ENCODE peak calls at places on chromosomes 13 and 19, in ten cellular contexts. S, X, Y, K, P, H, O, D, F and C are unnamed samples. For H3K36me3, the result is how much of the 10 kb centered on the place peaks cover.

GRCh38 chr13:44523176-44524017 is 52.7 kb downstream of the TSC22D1 start:
- DNase-seq in H (no peak), P (no peak), F (no peak), K (no peak), S (peak), O (no peak), D (peak), X (peak), Y (peak), C (peak)

GRCh38 chr13:51912091-51912490 is 50.3 kb downstream of the CCDC70 start:
- DNase-seq in X (no peak), K (no peak), Y (no peak), D (no peak), O (no peak), F (no peak), H (no peak), P (no peak), S (peak), C (no peak)

GRCh38 chr13:113399755-113400149 is 35.8 kb upstream of the GRTP1 start:
- DNase-seq in S (no peak), F (no peak), D (peak), Y (no peak), K (peak), X (no peak), O (no peak), P (no peak), H (no peak), C (no peak)

GRCh38 chr13:35787937-35788336 is 311.4 kb upstream of the MAB21L1 start:
- DNase-seq in Y (no peak), D (no peak), K (no peak), S (no peak), F (no peak), O (no peak), H (no peak), X (no peak), P (no peak), C (no peak)

GRCh38 chr19:56927791-56928207 is 87.3 kb upstream of the PEG3 start:
- DNase-seq in Y (no peak), D (no peak), F (no peak), H (no peak), X (no peak), O (no peak), K (no peak), S (no peak), P (no peak), C (no peak)

GRCh38 chr19:53883231-53883661 is 1.2 kb downstream of the PRKCG start:
- DNase-seq in H (no peak), P (no peak), K (no peak), O (no peak), Y (no peak), S (no peak), F (no peak), D (no peak), X (no peak), C (no peak)

GRCh38 chr19:19554074-19555023 is 16.3 kb downstream of the CILP2 start:
- DNase-seq in X (peak), P (no peak), S (no peak), F (no peak), O (no peak), K (peak), Y (peak), D (peak), H (no peak), C (no peak)

GRCh38 chr13:20473139-20473538 is 52.5 kb downstream of the CRYL1 start:
- DNase-seq in X (peak), K (no peak), Y (no peak), F (no peak), P (no peak), O (no peak), D (no peak), H (no peak), S (no peak), C (no peak)

GRCh38 chr13:36086117-36086516 is 45.1 kb downstream of the DCLK1 start:
- DNase-seq in F (no peak), S (no peak), X (no peak), K (no peak), Y (no peak), H (no peak), P (no peak), D (no peak), O (no peak), C (no peak)

GRCh38 chr13:94590744-94591143 is 5.2 kb downstream of the TGDS start:
- DNase-seq in D (no peak), P (no peak), H (no peak), S (no peak), F (no peak), X (no peak), Y (no peak), O (no peak), K (no peak), C (no peak)

GRCh38 chr13:23468811-23469210 is 35.3 kb upstream of the SACS start:
- DNase-seq in O (no peak), P (no peak), H (no peak), K (no peak), S (no peak), Y (no peak), X (no peak), D (no peak), F (no peak), C (no peak)

GRCh38 chr13:112453874-112454647 is 77.9 kb downstream of the SPACA7 start:
- DNase-seq in D (no peak), X (no peak), H (no peak), K (no peak), F (no peak), S (no peak), Y (no peak), P (no peak), O (no peak), C (no peak)

DNA sequence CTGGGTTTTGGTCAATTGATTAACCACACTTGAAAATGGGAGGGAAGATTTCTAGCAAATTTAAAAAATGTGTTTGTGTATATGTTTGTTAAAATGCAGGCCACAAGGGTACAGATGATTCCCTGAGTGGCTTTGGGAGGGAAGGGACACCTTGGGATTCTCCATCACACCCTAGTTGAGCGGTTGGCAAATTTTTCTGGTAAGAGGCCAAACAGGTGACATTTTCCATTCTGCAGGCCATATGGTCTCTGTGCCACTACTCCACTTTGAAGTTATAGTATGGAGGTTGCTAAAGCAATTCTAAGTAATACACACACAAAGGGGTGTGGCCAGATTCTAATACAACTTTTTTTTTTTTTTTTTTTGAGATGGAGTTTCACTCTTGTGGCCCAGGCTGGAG is 12.9 kb upstream of the MED26 start:
- DNase-seq in S (no peak), D (no peak), X (no peak), O (no peak), P (no peak), K (no peak), H (no peak), F (no peak), Y (no peak), C (no peak)
- H3K36me3 ChIP-seq in S (under half), D (half or more), X (under half), O (under half), P (under half), K (under half), H (half or more), F (under half), Y (under half), C (under half)

DNA sequence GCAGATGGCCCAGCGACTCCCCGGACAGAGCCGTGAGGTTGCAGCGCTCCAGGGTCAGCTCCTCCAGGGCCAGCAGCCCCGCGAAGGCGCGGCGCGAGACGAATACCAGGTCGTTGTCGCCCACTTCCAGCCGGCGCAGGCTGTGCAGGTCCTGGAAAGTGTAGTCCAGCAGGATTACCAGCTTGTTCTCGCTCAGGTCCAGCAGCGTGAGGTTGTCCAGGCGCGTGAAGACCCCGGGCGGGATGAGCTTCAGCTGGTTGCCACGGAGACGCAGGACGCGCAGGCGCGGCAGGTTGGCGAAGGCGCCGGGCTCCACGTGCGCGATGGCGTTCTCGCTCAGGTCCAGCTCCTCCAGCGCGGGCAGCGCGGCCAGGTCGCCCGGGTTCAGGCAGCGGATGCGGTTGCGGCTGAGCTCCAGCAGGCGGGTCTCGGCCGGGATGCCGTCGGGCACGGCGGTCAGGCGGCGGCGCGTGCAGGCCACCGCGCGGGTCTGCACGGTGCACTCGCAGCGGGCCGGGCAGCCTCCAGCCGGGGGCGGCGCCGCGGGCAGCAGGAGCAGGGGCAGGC is 9.3 kb upstream of the PEAK3 start:
- DNase-seq in Y (peak), H (no peak), X (no peak), D (peak), S (no peak), F (no peak), P (no peak), O (no peak), K (no peak), C (no peak)
- H3K4me3 ChIP-seq in Y (no peak), H (no peak), X (no peak), D (no peak), S (peak), F (no peak), P (peak), O (peak), K (no peak), C (no peak)

GRCh38 chr19:39831679-39832078 is 2.3 kb downstream of the DYRK1B start:
- DNase-seq in S (no peak), D (no peak), K (no peak), Y (no peak), X (no peak), P (no peak), O (no peak), H (no peak), F (no peak), C (no peak)

GRCh38 chr19:39833160-39833463 is 850 bp downstream of the DYRK1B start:
- DNase-seq in P (no peak), K (no peak), D (no peak), O (no peak), Y (no peak), S (no peak), X (no peak), H (no peak), F (no peak), C (no peak)

GRCh38 chr19:39830847-39831246 is 3.1 kb downstream of the DYRK1B start:
- DNase-seq in H (no peak), Y (no peak), P (no peak), K (no peak), F (no peak), X (no peak), D (no peak), O (no peak), S (no peak), C (no peak)

GRCh38 chr19:39833464-39834286 is at the start of gene DYRK1B:
- DNase-seq in F (peak), X (peak), H (peak), Y (peak), K (peak), D (peak), O (peak), P (peak), S (peak), C (peak)

GRCh38 chr19:39832341-39833083 is 1.4 kb downstream of the DYRK1B start:
- DNase-seq in D (peak), P (no peak), O (no peak), S (no peak), F (no peak), H (no peak), K (no peak), X (no peak), Y (peak), C (no peak)
- H3K36me3 ChIP-seq in D (half or more), P (under half), O (under half), S (under half), F (under half), H (half or more), K (under half), X (under half), Y (under half), C (under half)

GRCh38 chr19:29523568-29523967 is 2.2 kb upstream of the VSTM2B start:
- DNase-seq in P (no peak), F (no peak), Y (no peak), H (no peak), D (no peak), K (no peak), X (no peak), S (no peak), O (no peak), C (no peak)
- H3K4me3 ChIP-seq in P (no peak), F (no peak), Y (no peak), H (no peak), D (no peak), K (no peak), X (no peak), S (no peak), O (no peak), C (no peak)

GRCh38 chr19:45420356-45420755 is 3.4 kb downstream of the ERCC1 start:
- DNase-seq in D (no peak), P (no peak), O (no peak), H (no peak), K (no peak), F (no peak), S (no peak), Y (no peak), X (no peak), C (no peak)
- H3K36me3 ChIP-seq in D (under half), P (under half), O (under half), H (half or more), K (under half), F (under half), S (under half), Y (under half), X (under half), C (under half)

DNA sequence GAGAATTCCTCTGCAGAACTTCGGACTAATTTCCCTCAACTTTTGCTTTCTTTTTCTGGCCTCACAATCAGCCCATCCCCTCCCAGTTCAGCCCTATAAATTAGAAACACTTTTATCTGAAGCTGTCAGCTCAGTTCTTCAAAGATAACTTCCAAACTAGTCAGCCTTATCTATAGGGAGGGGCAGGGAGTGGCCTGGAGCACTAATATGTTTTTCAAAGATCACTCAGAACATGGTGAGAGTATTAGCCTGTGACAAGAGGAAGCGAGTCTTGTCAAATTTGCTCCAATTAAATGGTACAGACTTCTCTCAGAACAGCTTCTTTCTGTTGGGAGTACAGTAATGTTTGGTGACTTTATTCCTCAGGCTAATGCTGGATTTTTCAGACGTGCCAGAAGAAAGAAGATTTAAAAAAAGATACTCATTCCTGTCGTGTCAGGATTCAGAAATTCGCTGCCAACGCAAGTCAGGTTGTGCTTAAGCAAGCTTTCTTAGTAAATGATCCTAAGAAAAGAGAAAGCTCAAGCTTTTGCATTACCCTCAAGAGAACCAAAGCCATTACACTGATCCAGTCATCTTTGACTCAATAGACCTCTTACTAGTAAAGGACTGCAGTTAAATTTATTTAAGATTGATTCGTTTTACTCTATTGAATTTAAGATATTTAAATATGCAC is 1033.6 kb downstream of the SLITRK5 start:
- DNase-seq in H (no peak), P (no peak), F (no peak), K (no peak), D (no peak), O (no peak), S (no peak), Y (no peak), X (no peak), C (no peak)
- H3K4me3 ChIP-seq in H (no peak), P (no peak), F (no peak), K (no peak), D (peak), O (no peak), S (no peak), Y (no peak), X (no peak), C (no peak)

GRCh38 chr19:43923875-43924274 is 11.2 kb downstream of the ZNF45 start:
- DNase-seq in K (no peak), F (no peak), P (no peak), S (no peak), O (no peak), X (no peak), D (no peak), Y (no peak), H (no peak), C (no peak)

GRCh38 chr19:43934055-43934984 is 762 bp downstream of the ZNF45 start:
- DNase-seq in F (no peak), S (no peak), K (no peak), Y (peak), D (peak), X (peak), P (no peak), H (no peak), O (no peak), C (no peak)

GRCh38 chr19:43928820-43929219 is 6.3 kb downstream of the ZNF45 start:
- DNase-seq in S (no peak), X (no peak), O (no peak), Y (no peak), H (no peak), F (no peak), P (no peak), D (no peak), K (no peak), C (no peak)
- H3K36me3 ChIP-seq in S (under half), X (under half), O (under half), Y (half or more), H (half or more), F (under half), P (under half), D (half or more), K (half or more), C (under half)

DNA sequence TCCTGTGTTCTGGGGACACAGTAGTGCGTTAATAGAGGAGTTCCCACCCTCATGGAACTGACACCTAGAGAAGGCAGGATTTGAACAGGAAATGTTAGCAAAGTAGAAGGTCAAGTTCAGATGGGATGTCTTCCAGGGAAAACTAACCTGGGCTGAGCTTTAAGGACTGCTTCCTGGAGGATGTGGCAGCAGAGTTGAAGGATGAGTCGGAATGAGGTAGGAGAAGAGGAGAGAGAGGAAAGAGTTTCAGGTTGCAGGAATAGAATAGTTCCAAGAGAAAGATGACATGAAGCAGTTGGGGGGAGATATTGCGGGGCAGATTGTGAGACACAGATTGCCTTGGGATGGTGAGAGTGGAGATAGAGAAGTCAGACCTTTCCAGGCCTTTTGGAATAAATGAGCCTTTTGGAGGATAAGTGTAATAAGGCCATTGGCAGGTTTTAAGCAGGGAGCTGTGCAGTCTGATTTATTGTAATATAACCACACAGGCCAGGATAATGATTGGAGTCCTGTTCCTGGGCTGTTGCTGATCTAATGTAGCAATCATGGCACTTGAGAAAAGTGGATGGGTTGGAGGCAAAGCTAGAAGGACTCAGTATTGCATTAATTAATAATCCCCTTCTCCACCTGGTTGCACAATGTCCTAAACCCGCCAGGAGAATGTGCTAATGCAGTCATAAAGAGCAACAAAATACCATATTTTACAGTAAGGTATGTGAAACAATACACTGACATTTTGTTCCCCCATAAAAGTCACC is 205.4 kb downstream of the SHISA2 start:
- DNase-seq in H (no peak), P (no peak), Y (no peak), D (no peak), S (no peak), F (no peak), O (no peak), X (no peak), K (no peak), C (no peak)
- H3K4me3 ChIP-seq in H (no peak), P (no peak), Y (no peak), D (no peak), S (no peak), F (no peak), O (peak), X (no peak), K (no peak), C (no peak)

GRCh38 chr19:8485561-8486371 is 16.7 kb downstream of the PRAM1 start:
- DNase-seq in X (no peak), D (no peak), F (no peak), Y (no peak), K (peak), H (no peak), P (no peak), S (no peak), O (no peak), C (no peak)
- H3K36me3 ChIP-seq in X (half or more), D (half or more), F (under half), Y (under half), K (half or more), H (half or more), P (under half), S (under half), O (under half), C (under half)

GRCh38 chr19:49852631-49853126 is 1.7 kb downstream of the PTOV1 start:
- DNase-seq in H (no peak), O (no peak), Y (peak), X (peak), D (no peak), F (no peak), S (no peak), P (no peak), K (no peak), C (no peak)

GRCh38 chr19:49854861-49855263 is 3.9 kb downstream of the PTOV1 start:
- DNase-seq in P (no peak), X (no peak), F (peak), D (no peak), Y (no peak), S (no peak), H (no peak), O (no peak), K (peak), C (no peak)

GRCh38 chr19:49855676-49856573 is 5.0 kb downstream of the PTOV1 start:
- DNase-seq in H (no peak), D (no peak), S (no peak), F (peak), P (no peak), O (no peak), Y (no peak), X (no peak), K (peak), C (no peak)

GRCh38 chr19:49855277-49855675 is 4.3 kb downstream of the PTOV1 start:
- DNase-seq in X (no peak), F (peak), H (no peak), S (no peak), Y (no peak), D (no peak), P (no peak), O (no peak), K (no peak), C (no peak)

GRCh38 chr19:49853852-49854849 is 3.2 kb downstream of the PTOV1 start:
- DNase-seq in H (no peak), Y (no peak), X (no peak), F (peak), D (no peak), P (no peak), O (no peak), S (no peak), K (peak), C (no peak)
- H3K4me3 ChIP-seq in H (no peak), Y (no peak), X (no peak), F (no peak), D (no peak), P (no peak), O (no peak), S (no peak), K (no peak), C (no peak)